ENCODE peak calls at places on chromosomes 3 and 15, in ten cellular contexts. One of them, this sample, is unnamed.

GRCh38 chr3:146085678-146086077 is 75.3 kb downstream of the PLOD2 start:
- DNase-seq in PC-3: no peak
- DNase-seq in WERI-Rb-1: no peak
- DNase-seq in A549: no peak
- DNase-seq in mammary epithelial cell: no peak
- DNase-seq in heart right ventricle: no peak
- DNase-seq in neural progenitor cell: no peak
- DNase-seq in tibial nerve: no peak
- DNase-seq in fibroblast of mammary gland: no peak
- DNase-seq in choroid plexus epithelial cell: no peak
- DNase-seq in this sample: no peak

GRCh38 chr3:72887378-72887722 is 496 bp upstream of the GXYLT2 start:
- DNase-seq in PC-3: peak; percentile 31
- DNase-seq in WERI-Rb-1: no peak
- DNase-seq in A549: no peak
- DNase-seq in mammary epithelial cell: no peak
- DNase-seq in heart right ventricle: no peak
- DNase-seq in neural progenitor cell: no peak
- DNase-seq in tibial nerve: no peak
- DNase-seq in fibroblast of mammary gland: no peak
- DNase-seq in choroid plexus epithelial cell: peak; percentile 26
- DNase-seq in this sample: no peak

GRCh38 chr15:57340673-57341259 is 35.5 kb upstream of the CGNL1 start:
- DNase-seq in PC-3: peak; percentile 66
- DNase-seq in WERI-Rb-1: peak; percentile 63
- DNase-seq in A549: peak; percentile 50
- DNase-seq in mammary epithelial cell: peak; percentile 27
- DNase-seq in heart right ventricle: no peak
- DNase-seq in neural progenitor cell: peak; percentile 70
- DNase-seq in tibial nerve: peak; percentile 36
- DNase-seq in fibroblast of mammary gland: peak; percentile 67
- DNase-seq in choroid plexus epithelial cell: peak; percentile 80
- DNase-seq in this sample: peak; percentile 79

GRCh38 chr3:126607214-126607908 is 47.6 kb downstream of the TXNRD3 start:
- DNase-seq in PC-3: peak; percentile 43
- DNase-seq in WERI-Rb-1: no peak
- DNase-seq in A549: no peak
- DNase-seq in mammary epithelial cell: peak; percentile 39
- DNase-seq in heart right ventricle: no peak
- DNase-seq in neural progenitor cell: no peak
- DNase-seq in tibial nerve: no peak
- DNase-seq in fibroblast of mammary gland: peak; percentile 72
- DNase-seq in choroid plexus epithelial cell: peak; percentile 68
- DNase-seq in this sample: peak; percentile 59

GRCh38 chr3:197490098-197490497 is 65.7 kb downstream of the BDH1 start:
- DNase-seq in PC-3: peak; percentile 80
- DNase-seq in WERI-Rb-1: no peak
- DNase-seq in A549: peak; percentile 56
- DNase-seq in mammary epithelial cell: peak; percentile 71
- DNase-seq in heart right ventricle: no peak
- DNase-seq in neural progenitor cell: no peak
- DNase-seq in tibial nerve: no peak
- DNase-seq in fibroblast of mammary gland: no peak
- DNase-seq in choroid plexus epithelial cell: peak; percentile 53
- DNase-seq in this sample: peak; percentile 70

GRCh38 chr15:81294501-81294850 is 29.5 kb downstream of the STARD5 start:
- DNase-seq in PC-3: no peak
- DNase-seq in WERI-Rb-1: no peak
- DNase-seq in A549: no peak
- DNase-seq in mammary epithelial cell: no peak
- DNase-seq in heart right ventricle: no peak
- DNase-seq in neural progenitor cell: no peak
- DNase-seq in tibial nerve: no peak
- DNase-seq in fibroblast of mammary gland: no peak
- DNase-seq in choroid plexus epithelial cell: no peak
- DNase-seq in this sample: no peak

GRCh38 chr3:146554168-146554760 is 9.9 kb upstream of the PLSCR1 start:
- DNase-seq in PC-3: no peak
- DNase-seq in WERI-Rb-1: no peak
- DNase-seq in A549: no peak
- DNase-seq in mammary epithelial cell: no peak
- DNase-seq in heart right ventricle: no peak
- DNase-seq in neural progenitor cell: no peak
- DNase-seq in tibial nerve: no peak
- DNase-seq in fibroblast of mammary gland: no peak
- DNase-seq in choroid plexus epithelial cell: peak; percentile 67
- DNase-seq in this sample: no peak

GRCh38 chr3:535566-536416 is 339.2 kb downstream of the CHL1 start:
- DNase-seq in PC-3: no peak
- DNase-seq in WERI-Rb-1: peak; percentile 54
- DNase-seq in A549: no peak
- DNase-seq in mammary epithelial cell: peak; percentile 54
- DNase-seq in heart right ventricle: peak; percentile 24
- DNase-seq in neural progenitor cell: peak; percentile 51
- DNase-seq in tibial nerve: no peak
- DNase-seq in fibroblast of mammary gland: peak; percentile 22
- DNase-seq in choroid plexus epithelial cell: peak; percentile 21
- DNase-seq in this sample: peak; percentile 3

GRCh38 chr3:8482960-8483665 is 18.5 kb upstream of the LMCD1 start:
- DNase-seq in PC-3: peak; percentile 97
- DNase-seq in WERI-Rb-1: no peak
- DNase-seq in A549: no peak
- DNase-seq in mammary epithelial cell: peak; percentile 87
- DNase-seq in heart right ventricle: peak; percentile 25
- DNase-seq in neural progenitor cell: no peak
- DNase-seq in tibial nerve: peak; percentile 56
- DNase-seq in fibroblast of mammary gland: peak; percentile 97
- DNase-seq in choroid plexus epithelial cell: peak; percentile 94
- DNase-seq in this sample: peak; percentile 98

GRCh38 chr3:60399861-60400845 is 851.1 kb downstream of the FHIT start:
- DNase-seq in PC-3: peak; percentile 10
- DNase-seq in WERI-Rb-1: no peak
- DNase-seq in A549: no peak
- DNase-seq in mammary epithelial cell: peak; percentile 3
- DNase-seq in heart right ventricle: no peak
- DNase-seq in neural progenitor cell: no peak
- DNase-seq in tibial nerve: no peak
- DNase-seq in fibroblast of mammary gland: peak; percentile 4
- DNase-seq in choroid plexus epithelial cell: peak; percentile 10
- DNase-seq in this sample: no peak

GRCh38 chr3:136862953-136863352 is 945 bp downstream of the NCK1 start:
- DNase-seq in PC-3: no peak
- DNase-seq in WERI-Rb-1: no peak
- DNase-seq in A549: no peak
- DNase-seq in mammary epithelial cell: no peak
- DNase-seq in heart right ventricle: no peak
- DNase-seq in neural progenitor cell: no peak
- DNase-seq in tibial nerve: no peak
- DNase-seq in fibroblast of mammary gland: no peak
- DNase-seq in choroid plexus epithelial cell: no peak
- DNase-seq in this sample: no peak

GRCh38 chr3:136862611-136862951 is 573 bp downstream of the NCK1 start:
- DNase-seq in PC-3: peak; percentile 54
- DNase-seq in WERI-Rb-1: peak; percentile 60
- DNase-seq in A549: peak; percentile 39
- DNase-seq in mammary epithelial cell: peak; percentile 77
- DNase-seq in heart right ventricle: peak; percentile 44
- DNase-seq in neural progenitor cell: no peak
- DNase-seq in tibial nerve: peak; percentile 46
- DNase-seq in fibroblast of mammary gland: peak; percentile 61
- DNase-seq in choroid plexus epithelial cell: peak; percentile 67
- DNase-seq in this sample: peak; percentile 67

GRCh38 chr3:136858381-136858780 is 3.6 kb upstream of the NCK1 start:
- DNase-seq in PC-3: no peak
- DNase-seq in WERI-Rb-1: no peak
- DNase-seq in A549: no peak
- DNase-seq in mammary epithelial cell: no peak
- DNase-seq in heart right ventricle: no peak
- DNase-seq in neural progenitor cell: no peak
- DNase-seq in tibial nerve: no peak
- DNase-seq in fibroblast of mammary gland: no peak
- DNase-seq in choroid plexus epithelial cell: no peak
- DNase-seq in this sample: no peak

GRCh38 chr3:136860541-136860940 is 1.5 kb upstream of the NCK1 start:
- DNase-seq in PC-3: no peak
- DNase-seq in WERI-Rb-1: no peak
- DNase-seq in A549: no peak
- DNase-seq in mammary epithelial cell: no peak
- DNase-seq in heart right ventricle: no peak
- DNase-seq in neural progenitor cell: peak; percentile 90
- DNase-seq in tibial nerve: no peak
- DNase-seq in fibroblast of mammary gland: peak; percentile 81
- DNase-seq in choroid plexus epithelial cell: peak; percentile 13
- DNase-seq in this sample: no peak

GRCh38 chr3:136861890-136862610 is at the start of gene NCK1:
- DNase-seq in PC-3: peak; percentile 93
- DNase-seq in WERI-Rb-1: peak; percentile 98
- DNase-seq in A549: peak; percentile 92
- DNase-seq in mammary epithelial cell: peak; percentile 99
- DNase-seq in heart right ventricle: peak; percentile 98
- DNase-seq in neural progenitor cell: peak; percentile 98
- DNase-seq in tibial nerve: peak; percentile 98
- DNase-seq in fibroblast of mammary gland: peak; percentile 96
- DNase-seq in choroid plexus epithelial cell: peak; percentile 99
- DNase-seq in this sample: peak; percentile 98
- TF ChIP-seq CTCF in PC-3: peak; percentile 12
- TF ChIP-seq CTCF in WERI-Rb-1: peak; percentile 7
- TF ChIP-seq CTCF in A549: no peak
- TF ChIP-seq CTCF in mammary epithelial cell: peak; percentile 6
- TF ChIP-seq CTCF in heart right ventricle: no peak
- TF ChIP-seq CTCF in neural progenitor cell: peak; percentile 40
- TF ChIP-seq CTCF in tibial nerve: peak; percentile 38
- TF ChIP-seq CTCF in fibroblast of mammary gland: no peak
- TF ChIP-seq CTCF in choroid plexus epithelial cell: peak; percentile 25
- TF ChIP-seq CTCF in this sample: peak; percentile 13

GRCh38 chr15:63034568-63034967 is 8.0 kb upstream of the TPM1 start:
- DNase-seq in PC-3: no peak
- DNase-seq in WERI-Rb-1: no peak
- DNase-seq in A549: no peak
- DNase-seq in mammary epithelial cell: no peak
- DNase-seq in heart right ventricle: no peak
- DNase-seq in neural progenitor cell: no peak
- DNase-seq in tibial nerve: no peak
- DNase-seq in fibroblast of mammary gland: no peak
- DNase-seq in choroid plexus epithelial cell: no peak
- DNase-seq in this sample: no peak

GRCh38 chr15:63037996-63038720 is 4.4 kb upstream of the TPM1 start:
- DNase-seq in PC-3: peak; percentile 28
- DNase-seq in WERI-Rb-1: no peak
- DNase-seq in A549: no peak
- DNase-seq in mammary epithelial cell: peak; percentile 94
- DNase-seq in heart right ventricle: no peak
- DNase-seq in neural progenitor cell: no peak
- DNase-seq in tibial nerve: no peak
- DNase-seq in fibroblast of mammary gland: no peak
- DNase-seq in choroid plexus epithelial cell: no peak
- DNase-seq in this sample: no peak

GRCh38 chr15:63035253-63035652 is 7.3 kb upstream of the TPM1 start:
- DNase-seq in PC-3: no peak
- DNase-seq in WERI-Rb-1: no peak
- DNase-seq in A549: no peak
- DNase-seq in mammary epithelial cell: no peak
- DNase-seq in heart right ventricle: no peak
- DNase-seq in neural progenitor cell: no peak
- DNase-seq in tibial nerve: no peak
- DNase-seq in fibroblast of mammary gland: no peak
- DNase-seq in choroid plexus epithelial cell: no peak
- DNase-seq in this sample: no peak

GRCh38 chr15:63038926-63039673 is 3.4 kb upstream of the TPM1 start:
- DNase-seq in PC-3: no peak
- DNase-seq in WERI-Rb-1: no peak
- DNase-seq in A549: no peak
- DNase-seq in mammary epithelial cell: peak; percentile 84
- DNase-seq in heart right ventricle: no peak
- DNase-seq in neural progenitor cell: no peak
- DNase-seq in tibial nerve: no peak
- DNase-seq in fibroblast of mammary gland: no peak
- DNase-seq in choroid plexus epithelial cell: peak; percentile 91
- DNase-seq in this sample: peak; percentile 81

GRCh38 chr15:63035977-63036376 is 6.6 kb upstream of the TPM1 start:
- DNase-seq in PC-3: no peak
- DNase-seq in WERI-Rb-1: no peak
- DNase-seq in A549: no peak
- DNase-seq in mammary epithelial cell: no peak
- DNase-seq in heart right ventricle: no peak
- DNase-seq in neural progenitor cell: no peak
- DNase-seq in tibial nerve: no peak
- DNase-seq in fibroblast of mammary gland: no peak
- DNase-seq in choroid plexus epithelial cell: no peak
- DNase-seq in this sample: no peak
- H3K4me3 ChIP-seq in PC-3: no peak overlapping the region
- H3K4me3 ChIP-seq in WERI-Rb-1: no peak overlapping the region
- H3K4me3 ChIP-seq in A549: no peak overlapping the region
- H3K4me3 ChIP-seq in mammary epithelial cell: no peak overlapping the region
- H3K4me3 ChIP-seq in heart right ventricle: no peak overlapping the region
- H3K4me3 ChIP-seq in neural progenitor cell: no peak overlapping the region
- H3K4me3 ChIP-seq in tibial nerve: no peak overlapping the region
- H3K4me3 ChIP-seq in fibroblast of mammary gland: no peak overlapping the region
- H3K4me3 ChIP-seq in choroid plexus epithelial cell: no peak overlapping the region
- H3K4me3 ChIP-seq in this sample: no peak overlapping the region

GRCh38 chr15:71802770-71803169 is 7.6 kb upstream of the NR2E3 start:
- DNase-seq in PC-3: no peak
- DNase-seq in WERI-Rb-1: no peak
- DNase-seq in A549: no peak
- DNase-seq in mammary epithelial cell: no peak
- DNase-seq in heart right ventricle: no peak
- DNase-seq in neural progenitor cell: peak; percentile 47
- DNase-seq in tibial nerve: no peak
- DNase-seq in fibroblast of mammary gland: no peak
- DNase-seq in choroid plexus epithelial cell: no peak
- DNase-seq in this sample: no peak
- TF ChIP-seq CTCF in PC-3: peak; percentile 59
- TF ChIP-seq CTCF in WERI-Rb-1: peak; percentile 62
- TF ChIP-seq CTCF in A549: peak; percentile 34
- TF ChIP-seq CTCF in mammary epithelial cell: peak; percentile 38
- TF ChIP-seq CTCF in heart right ventricle: no peak
- TF ChIP-seq CTCF in neural progenitor cell: peak; percentile 55
- TF ChIP-seq CTCF in tibial nerve: peak; percentile 21
- TF ChIP-seq CTCF in fibroblast of mammary gland: no peak
- TF ChIP-seq CTCF in choroid plexus epithelial cell: peak; percentile 56
- TF ChIP-seq CTCF in this sample: peak; percentile 60

DNA sequence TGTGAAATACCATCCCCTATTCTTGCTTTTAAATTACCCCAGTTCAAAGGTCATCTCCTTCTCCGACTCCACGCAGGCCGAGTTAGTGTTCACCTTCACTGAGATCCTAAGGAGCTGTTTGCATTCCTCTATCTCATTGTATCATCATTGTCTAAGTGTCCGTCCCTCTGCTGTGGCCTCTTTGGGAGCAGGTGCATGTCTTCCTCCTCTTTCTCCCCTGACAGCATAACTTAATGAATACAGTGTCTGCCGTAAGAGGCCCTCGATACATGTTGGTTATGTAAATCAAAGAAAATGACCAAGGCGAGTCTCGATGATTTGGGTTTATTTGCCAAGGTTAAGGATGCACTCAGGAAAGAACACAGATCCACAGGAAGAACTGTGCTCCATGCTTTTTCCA is 4.9 kb upstream of the PPP1R2 start:
- DNase-seq in PC-3: no peak
- DNase-seq in WERI-Rb-1: no peak
- DNase-seq in A549: no peak
- DNase-seq in mammary epithelial cell: no peak
- DNase-seq in heart right ventricle: no peak
- DNase-seq in neural progenitor cell: no peak
- DNase-seq in tibial nerve: no peak
- DNase-seq in fibroblast of mammary gland: no peak
- DNase-seq in choroid plexus epithelial cell: no peak
- DNase-seq in this sample: no peak
- H3K4me3 ChIP-seq in PC-3: no peak overlapping the region
- H3K4me3 ChIP-seq in WERI-Rb-1: no peak overlapping the region
- H3K4me3 ChIP-seq in A549: no peak overlapping the region
- H3K4me3 ChIP-seq in mammary epithelial cell: no peak overlapping the region
- H3K4me3 ChIP-seq in heart right ventricle: no peak overlapping the region
- H3K4me3 ChIP-seq in neural progenitor cell: no peak overlapping the region
- H3K4me3 ChIP-seq in tibial nerve: no peak overlapping the region
- H3K4me3 ChIP-seq in fibroblast of mammary gland: no peak overlapping the region
- H3K4me3 ChIP-seq in choroid plexus epithelial cell: no peak overlapping the region
- H3K4me3 ChIP-seq in this sample: no peak overlapping the region